ENCODE peak calls at places on chromosomes 1 and 21, in seven cellular contexts. O is CD4-positive, alpha-beta T cell; D is neural crest cell; L is GM13977; G is CD8-positive, alpha-beta memory T cell; N is mucosa of descending colon; M is foreskin fibroblast. K is an unnamed sample.

GRCh38 chr1:245316791-245317190 is 162.0 kb downstream of the KIF26B start:
- DNase-seq in O (no peak), D (no peak), L (no peak), G (no peak), N (no peak), M (no peak), K (no peak)

GRCh38 chr1:215523128-215523861 is 43.8 kb upstream of the KCTD3 start:
- DNase-seq in O (no peak), D (no peak), L (no peak), G (no peak), N (no peak), M (no peak), K (no peak)

GRCh38 chr21:23026878-23027277 is 2028.7 kb downstream of the NCAM2 start:
- DNase-seq in O (no peak), D (no peak), L (no peak), G (no peak), N (no peak), M (no peak), K (no peak)

GRCh38 chr1:39214021-39214713 is 9.7 kb downstream of the MACF1 start:
- DNase-seq in O (no peak), D (no peak), L (no peak), G (no peak), N (no peak), M (no peak), K (no peak)

GRCh38 chr1:193019442-193020026 is 39.6 kb downstream of the UCHL5 start:
- DNase-seq in O (no peak), D (no peak), L (peak), G (no peak), N (no peak), M (peak), K (no peak)

GRCh38 chr1:210250998-210251679 is 18.5 kb downstream of the SERTAD4 start:
- DNase-seq in O (no peak), D (peak), L (peak), G (no peak), N (peak), M (no peak), K (no peak)

GRCh38 chr1:25695066-25695990 is 78.7 kb downstream of the MAN1C1 start:
- DNase-seq in O (no peak), D (no peak), L (no peak), G (no peak), N (peak), M (peak), K (peak)

GRCh38 chr21:42145569-42146250 is 73.2 kb upstream of the ABCG1 start:
- DNase-seq in O (peak), D (peak), L (peak), G (peak), N (peak), M (peak), K (peak)

GRCh38 chr1:180213401-180214177 is 16.5 kb upstream of the LHX4 start:
- DNase-seq in O (no peak), D (no peak), L (peak), G (peak), N (no peak), M (no peak), K (no peak)

GRCh38 chr1:190464686-190465085 is 13.0 kb downstream of the BRINP3 start:
- DNase-seq in O (no peak), D (no peak), L (no peak), G (no peak), N (no peak), M (no peak), K (no peak)

GRCh38 chr21:34129971-34130597 is 56.7 kb downstream of the MRPS6 start:
- DNase-seq in O (no peak), D (no peak), L (no peak), G (no peak), N (no peak), M (no peak), K (no peak)

GRCh38 chr1:157050836-157051235 is 5.3 kb upstream of the ARHGEF11 start:
- DNase-seq in O (no peak), D (no peak), L (no peak), G (no peak), N (no peak), M (no peak), K (no peak)

GRCh38 chr1:232830661-232831060 is 25.4 kb downstream of the MAP10 start:
- DNase-seq in O (no peak), D (no peak), L (no peak), G (no peak), N (no peak), M (no peak), K (no peak)